ENCODE peak calls at places on chromosomes 3 and 15, in four cellular contexts. Y is HT-29, I is H9, G is HepG2. P is an unnamed sample.

GRCh38 chr3:30607032-30607833 is 832 bp downstream of the TGFBR2 start:
- DNase-seq in Y (peak), I (peak), G (no peak), P (peak)

GRCh38 chr15:34122771-34123183 is 20.9 kb downstream of the PGBD4 start:
- DNase-seq in Y (peak), I (no peak), G (peak), P (no peak)

GRCh38 chr3:127396473-127396872 is 108.6 kb upstream of the PRR20G start:
- DNase-seq in Y (no peak), I (peak), G (no peak), P (no peak)

GRCh38 chr3:31934018-31934417 is 47.0 kb downstream of the OSBPL10 start:
- DNase-seq in Y (no peak), I (no peak), G (no peak), P (no peak)

GRCh38 chr3:110946810-110947209 is 124.8 kb upstream of the NECTIN3 start:
- DNase-seq in Y (no peak), I (no peak), G (peak), P (no peak)

GRCh38 chr15:72368895-72369294 is 6.9 kb downstream of the HEXA start:
- DNase-seq in Y (no peak), I (no peak), G (no peak), P (no peak)

GRCh38 chr3:161264771-161265343 is 43.7 kb downstream of the NMD3 start:
- DNase-seq in Y (no peak), I (no peak), G (peak), P (no peak)

GRCh38 chr15:31953573-31953972 is 76.7 kb upstream of the CHRNA7 start:
- DNase-seq in Y (no peak), I (peak), G (no peak), P (no peak)

GRCh38 chr3:183766107-183766506 is 59.3 kb downstream of the MAP6D1 start:
- DNase-seq in Y (no peak), I (no peak), G (no peak), P (no peak)

GRCh38 chr15:94306700-94307650 is 75.6 kb downstream of the MCTP2 start:
- DNase-seq in Y (no peak), I (no peak), G (no peak), P (no peak)

GRCh38 chr15:77650285-77650684 is 17.6 kb upstream of the LINGO1 start:
- DNase-seq in Y (no peak), I (peak), G (peak), P (no peak)

GRCh38 chr3:188296761-188297689 is 143.1 kb downstream of the LPP start:
- DNase-seq in Y (peak), I (no peak), G (peak), P (no peak)

GRCh38 chr15:100905855-100906254 is 13.3 kb upstream of the LRRK1 start:
- DNase-seq in Y (no peak), I (no peak), G (no peak), P (no peak)

GRCh38 chr3:119913021-119913420 is 131.1 kb downstream of the NR1I2 start:
- DNase-seq in Y (peak), I (no peak), G (no peak), P (no peak)

GRCh38 chr3:30458376-30458775 is 148.0 kb upstream of the TGFBR2 start:
- DNase-seq in Y (no peak), I (no peak), G (no peak), P (no peak)

GRCh38 chr3:58244186-58244585 is 6.6 kb downstream of the ABHD6 start:
- DNase-seq in Y (no peak), I (no peak), G (no peak), P (no peak)

GRCh38 chr15:31214158-31214863 is 112.3 kb upstream of the KLF13 start:
- DNase-seq in Y (no peak), I (no peak), G (no peak), P (peak)

GRCh38 chr3:150515210-150515609 is 31.1 kb downstream of the SERP1 start:
- DNase-seq in Y (no peak), I (no peak), G (no peak), P (no peak)

GRCh38 chr3:13012228-13012691 is 61.0 kb downstream of the IQSEC1 start:
- DNase-seq in Y (no peak), I (no peak), G (no peak), P (peak)

GRCh38 chr15:31236184-31237041 is 90.2 kb upstream of the KLF13 start:
- DNase-seq in Y (peak), I (no peak), G (peak), P (no peak)

GRCh38 chr15:69893863-69894262 is 203.9 kb downstream of the TLE3 start:
- DNase-seq in Y (no peak), I (no peak), G (no peak), P (no peak)

P was measured in Peyer's patch.